ENCODE peak calls at places on chromosome 15, in five cellular contexts. C is ascending aorta, V is right lobe of liver, K is A549, S is H9. F is an unnamed sample.

GRCh38 chr15:61116830-61117229 is 112.3 kb downstream of the RORA start:
- DNase-seq in V (no peak), S (no peak), C (no peak), K (no peak), F (no peak)

GRCh38 chr15:43854801-43855200 is 28.0 kb downstream of the WDR76 start:
- DNase-seq in V (no peak), K (no peak), S (no peak), C (no peak), F (no peak)

GRCh38 chr15:41079717-41080116 is 36.4 kb downstream of the INO80 start:
- DNase-seq in V (no peak), K (no peak), C (no peak), S (no peak), F (no peak)

GRCh38 chr15:31378363-31378903 is 51.8 kb downstream of the KLF13 start:
- DNase-seq in S (no peak), K (no peak), C (no peak), V (no peak), F (no peak)

GRCh38 chr15:56963719-56964118 is 45.3 kb downstream of the TCF12 start:
- DNase-seq in C (no peak), S (no peak), K (no peak), V (no peak), F (no peak)

GRCh38 chr15:69082041-69082502 is 67.6 kb downstream of the NOX5 start:
- DNase-seq in S (no peak), K (no peak), C (no peak), V (no peak), F (peak; percentile 52)

GRCh38 chr15:39084683-39085530 is 496.0 kb upstream of the THBS1 start:
- DNase-seq in S (no peak), C (no peak), V (no peak), K (no peak), F (no peak)

GRCh38 chr15:52228928-52229327 is 37.7 kb upstream of the GNB5 start:
- DNase-seq in V (peak; percentile 76), S (peak; percentile 81), C (no peak), K (no peak), F (no peak)

GRCh38 chr15:88802991-88803240 is 320 bp upstream of the ACAN start:
- DNase-seq in S (no peak), V (no peak), C (no peak), K (no peak), F (no peak)

GRCh38 chr15:96351801-96352593 is 21.5 kb downstream of the NR2F2 start:
- DNase-seq in S (peak; percentile 71), K (no peak), C (no peak), V (peak; percentile 80), F (peak; percentile 51)

GRCh38 chr15:31079519-31079918 is 22.0 kb downstream of the TRPM1 start:
- DNase-seq in K (no peak), C (no peak), S (peak; percentile 85), V (no peak), F (no peak)

GRCh38 chr15:66294157-66294931 is 976 bp downstream of the DIS3L start:
- DNase-seq in S (peak; percentile 54), K (peak; percentile 67), V (no peak), C (no peak), F (no peak)

GRCh38 chr15:33074942-33075341 is 119.6 kb downstream of the FMN1 start:
- DNase-seq in C (no peak), V (no peak), K (no peak), S (peak; percentile 40), F (no peak)

GRCh38 chr15:26758079-26758478 is 14.8 kb downstream of the GABRB3 start:
- DNase-seq in V (no peak), S (no peak), K (no peak), C (no peak), F (no peak)

GRCh38 chr15:38699633-38700230 is 135.1 kb upstream of the RASGRP1 start:
- DNase-seq in K (peak; percentile 50), S (peak; percentile 59), C (no peak), V (peak; percentile 58), F (peak; percentile 55)

GRCh38 chr15:41487376-41487775 is 6.3 kb upstream of the ITPKA start:
- DNase-seq in S (no peak), V (no peak), K (no peak), C (no peak), F (no peak)

GRCh38 chr15:40911139-40911538 is 16.9 kb downstream of the VPS18 start:
- DNase-seq in V (no peak), S (peak; percentile 87), K (no peak), C (no peak), F (no peak)

GRCh38 chr15:60212536-60212935 is 185.2 kb downstream of the ANXA2 start:
- DNase-seq in V (no peak), K (no peak), C (no peak), S (peak; percentile 37), F (no peak)

GRCh38 chr15:83709246-83709645 is 55.3 kb downstream of the ADAMTSL3 start:
- DNase-seq in K (no peak), V (no peak), S (no peak), C (no peak), F (no peak)

GRCh38 chr15:97978408-97979130 is 18.1 kb downstream of the ARRDC4 start:
- DNase-seq in K (no peak), S (no peak), V (peak; percentile 89), C (no peak), F (no peak)

GRCh38 chr15:38846351-38846750 is 281.7 kb upstream of the RASGRP1 start:
- DNase-seq in K (no peak), C (no peak), V (no peak), S (no peak), F (no peak)

GRCh38 chr15:76059320-76060097 is at the start of gene TMEM266:
- DNase-seq in S (peak; percentile 74), C (no peak), V (no peak), K (peak; percentile 54), F (peak; percentile 27)

GRCh38 chr15:43093026-43093425 is 12.8 kb downstream of the UBR1 start:
- DNase-seq in V (no peak), K (no peak), C (no peak), S (no peak), F (no peak)

GRCh38 chr15:82572311-82572710 is 32.1 kb upstream of the RPS17 start:
- DNase-seq in S (no peak), V (no peak), K (no peak), C (no peak), F (no peak)

GRCh38 chr15:79170256-79170664 is 79.7 kb upstream of the RASGRF1 start:
- DNase-seq in C (no peak), S (no peak), V (no peak), K (peak; percentile 51), F (peak; percentile 35)

GRCh38 chr15:80588801-80589200 is 106.3 kb upstream of the ABHD17C start:
- DNase-seq in S (no peak), C (no peak), K (peak; percentile 80), V (no peak), F (no peak)

GRCh38 chr15:51382787-51383186 is 41.3 kb downstream of the GLDN start:
- DNase-seq in S (peak; percentile 67), C (no peak), K (peak; percentile 55), V (no peak), F (no peak)

GRCh38 chr15:41018534-41018933 is 65.3 kb downstream of the CHAC1 start:
- DNase-seq in V (no peak), K (no peak), C (no peak), S (no peak), F (peak; percentile 55)

GRCh38 chr15:68204776-68205557 is at the start of gene CALML4:
- DNase-seq in C (no peak), K (no peak), V (peak; percentile 95), S (no peak), F (peak; percentile 62)

GRCh38 chr15:67107014-67107812 is 41.8 kb downstream of the SMAD3 start:
- DNase-seq in C (peak; percentile 46), V (no peak), K (peak; percentile 99), S (no peak), F (peak; percentile 52)

DNA sequence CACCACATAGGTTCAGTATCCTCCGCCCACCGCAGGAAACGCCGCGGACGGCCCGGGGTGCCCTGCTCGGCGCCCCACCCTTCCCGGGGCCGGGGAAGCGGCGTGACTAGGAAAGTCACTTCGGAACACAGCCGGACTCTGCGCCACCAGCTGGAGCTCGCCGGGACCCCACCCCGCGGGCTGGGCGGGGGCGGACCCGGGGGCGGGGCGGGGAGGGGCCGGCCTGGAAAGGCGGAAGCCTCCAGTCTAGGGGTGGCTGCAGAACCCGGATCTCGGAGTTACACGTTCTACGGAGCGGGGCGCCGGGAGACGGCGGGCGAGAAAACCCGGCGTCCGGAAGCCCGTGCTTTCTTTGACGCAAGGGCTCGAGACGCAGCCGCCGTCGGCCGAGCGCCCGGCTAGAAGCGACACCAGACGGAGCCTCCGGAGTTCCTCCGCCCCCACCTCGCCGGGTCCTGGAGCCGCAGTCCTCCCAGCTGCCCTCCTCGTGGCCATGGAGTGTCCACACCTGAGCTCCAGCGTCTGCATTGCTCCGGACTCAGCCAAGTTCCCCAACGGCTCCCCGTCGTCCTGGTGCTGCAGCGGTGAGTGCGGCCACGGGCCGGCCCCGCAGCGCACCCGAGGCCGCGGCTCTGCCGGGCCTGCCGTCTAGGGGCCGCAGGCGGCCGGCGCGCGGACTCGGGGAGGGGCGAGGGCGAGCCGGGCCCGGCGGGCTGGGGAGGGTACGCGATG is at the start of gene USP3:
- DNase-seq in S (peak; percentile 94), K (peak; percentile 67), C (peak; percentile 86), V (peak; percentile 97), F (peak; percentile 94)
- H3K4me1 ChIP-seq in S (peaks cover 6% of the 10 kb centered on the region), K (peaks cover 64% of the 10 kb centered on the region), C (peaks cover 55% of the 10 kb centered on the region), V (peaks cover 45% of the 10 kb centered on the region), F (peaks cover 74% of the 10 kb centered on the region)

GRCh38 chr15:90478981-90479481 is 50.7 kb upstream of the CRTC3 start:
- DNase-seq in V (no peak), S (no peak), K (no peak), C (no peak), F (no peak)
- H3K27ac ChIP-seq in V (no peak overlapping the region), S (no peak overlapping the region), K (no peak overlapping the region), C (peak overlapping the region; percentile 49), F (no peak overlapping the region)

GRCh38 chr15:72835289-72835890 is 51.8 kb upstream of the ADPGK start:
- DNase-seq in K (no peak), C (no peak), S (peak; percentile 67), V (no peak), F (no peak)
- TF ChIP-seq CTCF in K (peak; percentile 20), C (no peak), S (peak; percentile 68), V (peak; percentile 28), F (peak; percentile 17)

GRCh38 chr15:70089692-70089971 is 8.1 kb downstream of the TLE3 start:
- DNase-seq in K (no peak), V (no peak), C (no peak), S (no peak), F (no peak)
- H3K4me1 ChIP-seq in K (no peaks in the 10 kb centered on the region), V (peaks cover 36% of the 10 kb centered on the region), C (peaks cover 28% of the 10 kb centered on the region), S (peaks cover 38% of the 10 kb centered on the region), F (peaks cover 94% of the 10 kb centered on the region)

GRCh38 chr15:35705885-35706590 is 160.1 kb upstream of the DPH6 start:
- DNase-seq in C (no peak), S (no peak), K (no peak), V (no peak), F (no peak)
- H3K27ac ChIP-seq in C (peak overlapping the region; percentile 60), S (no peak overlapping the region), K (no peak overlapping the region), V (peak overlapping the region; percentile 11), F (peak overlapping the region; percentile 78)

F was measured in heart right ventricle.